ENCODE peak calls at places on chromosomes 4 and X, in nine cellular contexts. Y is substantia nigra; Z is activated naive CD4-positive, alpha-beta T cell treated with anti-CD3 and anti-CD28 coated beads, Interleukin-2, amount 50 U/mL, for 16 hours; V is Right ventricle myocardium inferior; H is CD8-positive, alpha-beta memory T cell; K is T-helper 2 cell; C is brain microvascular endothelial cell; U is stimulated activated CD4-positive, alpha-beta T cell treated with anti-CD3 and anti-CD28 coated beads, Interleukin-1b, Interleukin-23, amount 100 ng/mL, for 24 hours; G is activated CD4-positive, alpha-beta T cell treated with anti-CD3 and anti-CD28 coated beads for 4 hours. S is an unnamed sample.

GRCh38 chrX:103637604-103638338 is 9.0 kb downstream of the TCEAL1 start:
- DNase-seq in Y (no peak), Z (no peak), V (no peak), H (no peak), K (no peak), C (no peak), U (no peak), G (no peak), S (no peak)

GRCh38 chrX:12309733-12310054 is 171.4 kb downstream of the FRMPD4 start:
- DNase-seq in Y (no peak), Z (no peak), V (no peak), H (no peak), K (no peak), C (no peak), U (no peak), G (no peak), S (no peak)

GRCh38 chrX:10110316-10110932 is 46.4 kb upstream of the CLCN4 start:
- DNase-seq in Y (no peak), Z (no peak), V (no peak), H (no peak), K (no peak), C (no peak), U (no peak), G (no peak), S (no peak)

GRCh38 chrX:54357414-54358377 is at the start of gene WNK3:
- DNase-seq in Y (peak), Z (peak), V (peak), H (no peak), K (peak), C (peak), U (peak), G (peak), S (peak)

GRCh38 chrX:74890676-74891430 is 34.4 kb downstream of the NEXMIF start:
- DNase-seq in Y (no peak), Z (no peak), V (no peak), H (no peak), K (no peak), C (no peak), U (no peak), G (no peak), S (no peak)

GRCh38 chrX:154805696-154806091 is 409 bp upstream of the MPP1 start:
- DNase-seq in Y (no peak), Z (no peak), V (no peak), H (no peak), K (no peak), C (no peak), U (no peak), G (no peak), S (no peak)

GRCh38 chr4:80254114-80254513 is 12.3 kb upstream of the FGF5 start:
- DNase-seq in Y (no peak), Z (no peak), V (no peak), H (no peak), K (no peak), C (no peak), U (no peak), G (no peak), S (no peak)

GRCh38 chrX:153626863-153627674 is 19.9 kb upstream of the DUSP9 start:
- DNase-seq in Y (no peak), Z (no peak), V (no peak), H (no peak), K (no peak), C (no peak), U (no peak), G (no peak), S (no peak)

GRCh38 chr4:107814758-107815552 is 9.8 kb upstream of the SGMS2 start:
- DNase-seq in Y (no peak), Z (no peak), V (no peak), H (no peak), K (no peak), C (no peak), U (no peak), G (no peak), S (no peak)

GRCh38 chr4:40369437-40370278 is 34.5 kb downstream of the CHRNA9 start:
- DNase-seq in Y (no peak), Z (no peak), V (no peak), H (no peak), K (no peak), C (no peak), U (no peak), G (no peak), S (no peak)

S was measured in T-helper 9 cell.